ENCODE peak calls at places on chromosomes 11 and 22, in five cellular contexts. A is left lung; T is left ventricle myocardium inferior; V is CD8-positive, alpha-beta T cell; W is PC-3. J is an unnamed sample.

GRCh38 chr11:35274909-35275807 is 136.2 kb downstream of the CD44 start:
- DNase-seq in A (peak), T (peak), V (no peak), W (peak), J (no peak)

GRCh38 chr22:19800761-19801244 is 40.2 kb downstream of the TBX1 start:
- DNase-seq in A (no peak), T (no peak), V (no peak), W (no peak), J (no peak)

GRCh38 chr11:15114501-15115475 is at the start of gene INSC:
- DNase-seq in A (no peak), T (peak), V (no peak), W (no peak), J (no peak)

GRCh38 chr11:3707176-3707575 is 36.0 kb upstream of the CHRNA10 start:
- DNase-seq in A (no peak), T (no peak), V (no peak), W (no peak), J (no peak)

GRCh38 chr22:37498289-37498909 is 12.2 kb upstream of the MFNG start:
- DNase-seq in A (no peak), T (no peak), V (peak), W (no peak), J (no peak)

GRCh38 chr11:72965672-72966071 is 151.5 kb downstream of the ATG16L2 start:
- DNase-seq in A (no peak), T (no peak), V (no peak), W (no peak), J (no peak)

GRCh38 chr11:131816046-131816445 is 445.6 kb downstream of the NTM start:
- DNase-seq in A (no peak), T (no peak), V (no peak), W (no peak), J (no peak)

GRCh38 chr11:17531818-17532131 is 12.4 kb downstream of the USH1C start:
- DNase-seq in A (no peak), T (no peak), V (no peak), W (no peak), J (no peak)

GRCh38 chr11:23022854-23023253 is 162.6 kb upstream of the CCDC179 start:
- DNase-seq in A (no peak), T (no peak), V (no peak), W (no peak), J (no peak)

GRCh38 chr11:67368621-67369020 is 4.8 kb downstream of the CLCF1 start:
- DNase-seq in A (no peak), T (no peak), V (no peak), W (no peak), J (no peak)

GRCh38 chr22:28951969-28952521 is 68.7 kb downstream of the ZNRF3 start:
- DNase-seq in A (no peak), T (no peak), V (no peak), W (no peak), J (no peak)
- TF ChIP-seq CTCF in A (no peak), T (peak), V (no peak), W (no peak), J (no peak)

DNA sequence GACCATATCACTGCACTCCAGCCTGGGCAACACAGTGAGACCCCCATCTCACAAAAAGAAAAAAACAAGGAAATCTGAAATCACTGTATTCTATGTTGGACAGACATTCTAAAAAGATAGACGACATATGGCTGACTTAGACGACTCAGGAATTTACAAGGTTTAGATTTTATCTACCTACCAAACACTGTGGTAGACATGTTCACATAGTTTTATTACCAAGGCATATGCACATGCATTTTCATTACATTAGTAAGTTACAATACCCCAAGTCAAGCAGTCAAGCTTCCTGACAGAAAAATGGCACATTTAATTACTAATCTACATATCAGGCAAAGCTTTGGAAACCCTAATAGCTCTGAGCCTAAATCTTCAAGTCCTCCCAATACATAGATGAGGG is 262.2 kb downstream of the TTC28 start:
- DNase-seq in A (no peak), T (no peak), V (no peak), W (no peak), J (no peak)
- TF ChIP-seq CTCF in A (no peak), T (no peak), V (no peak), W (no peak), J (no peak)

GRCh38 chr11:27505781-27506180 is 788 bp downstream of the LIN7C start:
- DNase-seq in A (no peak), T (no peak), V (no peak), W (no peak), J (no peak)

GRCh38 chr11:27509953-27510352 is 3.4 kb upstream of the LIN7C start:
- DNase-seq in A (no peak), T (no peak), V (no peak), W (no peak), J (no peak)

GRCh38 chr11:27501102-27501501 is 5.5 kb downstream of the LIN7C start:
- DNase-seq in A (no peak), T (no peak), V (no peak), W (no peak), J (no peak)

GRCh38 chr11:27507561-27508322 is 1.2 kb upstream of the LIN7C start:
- DNase-seq in A (no peak), T (no peak), V (no peak), W (no peak), J (no peak)

DNA sequence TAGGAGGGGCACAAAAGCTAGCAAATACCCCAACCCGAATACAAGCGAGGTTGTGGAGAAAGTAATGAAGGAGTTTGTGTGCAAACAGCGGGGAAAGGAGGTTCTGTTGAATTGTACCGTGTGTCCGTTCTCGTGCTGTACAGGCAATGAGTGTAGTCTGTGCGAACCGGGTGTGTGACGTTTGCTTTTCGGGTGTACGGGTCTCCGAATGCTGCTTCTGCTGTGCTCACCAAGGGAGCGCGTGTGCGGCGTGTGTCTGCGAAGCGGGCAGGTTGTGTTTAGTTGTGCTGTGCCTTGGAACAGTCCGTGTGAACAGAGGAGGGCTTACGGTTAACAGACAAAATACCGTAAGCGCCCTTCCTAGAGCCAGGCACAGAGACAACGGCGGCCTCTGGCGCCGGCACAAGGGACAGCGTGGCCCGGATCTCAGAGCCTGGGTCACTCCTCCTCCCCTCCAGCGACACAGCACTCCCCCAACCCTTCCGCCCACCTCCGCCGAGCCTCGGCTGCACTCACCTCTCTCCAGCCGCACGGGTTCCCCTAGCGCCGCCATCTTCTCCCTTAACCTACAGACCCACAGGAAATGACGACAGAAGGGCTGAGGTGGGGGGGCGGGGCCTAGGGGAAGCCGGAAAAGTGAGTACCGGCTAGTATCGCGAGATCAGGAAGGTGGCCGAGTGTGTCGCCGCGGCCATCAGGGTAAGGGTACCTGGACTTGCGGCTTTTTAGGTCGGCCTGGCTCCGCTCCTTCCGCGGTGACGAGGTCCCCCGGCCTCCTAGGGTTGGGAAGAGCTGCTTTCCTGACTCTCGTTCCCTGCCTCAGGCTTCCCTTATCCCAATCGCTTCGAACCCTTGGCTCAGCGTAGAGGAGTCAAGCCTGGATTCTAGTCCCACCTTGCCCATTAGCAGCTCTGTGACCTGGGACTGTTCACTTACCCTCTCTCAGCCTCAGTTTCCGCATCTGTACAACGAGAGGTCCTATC is at the start of gene LIN7C:
- DNase-seq in A (peak), T (peak), V (peak), W (peak), J (peak)
- TF ChIP-seq CTCF in A (no peak), T (peak), V (peak), W (no peak), J (no peak)

GRCh38 chr11:46541593-46542371 is 52.0 kb downstream of the AMBRA1 start:
- DNase-seq in A (peak), T (peak), V (no peak), W (no peak), J (no peak)
- TF ChIP-seq CTCF in A (no peak), T (peak), V (no peak), W (no peak), J (no peak)

DNA sequence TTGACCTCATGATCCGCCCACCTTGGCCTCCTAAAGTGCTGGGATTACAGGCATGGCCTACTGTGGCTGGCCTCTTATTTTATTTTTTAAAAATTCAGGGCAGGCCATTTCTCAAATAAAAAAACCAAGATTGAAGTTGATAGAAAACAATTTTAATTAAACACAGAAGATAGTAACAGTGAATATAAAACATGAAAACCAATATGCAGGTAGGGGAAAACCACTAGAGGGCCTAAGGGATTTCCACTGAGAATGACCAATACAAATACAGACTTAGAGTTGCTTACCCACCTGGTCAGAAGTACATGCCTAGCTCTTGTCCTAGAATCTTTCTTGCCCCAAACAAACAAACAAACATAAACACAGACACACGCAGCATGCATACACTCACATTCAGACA is 1.7 kb upstream of the RTCB start:
- DNase-seq in A (no peak), T (no peak), V (no peak), W (peak), J (no peak)
- TF ChIP-seq CTCF in A (no peak), T (peak), V (no peak), W (peak), J (no peak)

GRCh38 chr22:42907404-42908081 is 50.5 kb upstream of the ARFGAP3 start:
- DNase-seq in A (no peak), T (no peak), V (no peak), W (no peak), J (no peak)
- TF ChIP-seq CTCF in A (no peak), T (no peak), V (no peak), W (no peak), J (no peak)